ENCODE peak calls at places on chromosomes 12 and 14, in eight cellular contexts. X is dorsolateral prefrontal cortex, G is suprapubic skin, I is heart right ventricle, V is upper lobe of right lung, F is sigmoid colon, U is HL-60, H is SK-N-SH. P is an unnamed sample.

GRCh38 chr12:10082057-10082874 is 16.5 kb downstream of the CLEC1A start:
- DNase-seq in H (no peak), F (no peak), G (no peak), X (no peak), U (peak; percentile 73), V (no peak), I (no peak), P (no peak)

GRCh38 chr12:24363177-24363754 is 413.8 kb upstream of the SOX5 start:
- DNase-seq in X (no peak), V (no peak), I (peak; percentile 15), H (peak; percentile 34), U (no peak), F (no peak), G (no peak), P (no peak)

GRCh38 chr12:2737656-2738241 is 57.0 kb upstream of the FKBP4 start:
- DNase-seq in V (no peak), H (no peak), G (no peak), U (no peak), I (no peak), X (no peak), F (no peak), P (no peak)

GRCh38 chr14:93369393-93370266 is 22.6 kb downstream of the COX8C start:
- DNase-seq in F (no peak), H (no peak), I (no peak), G (no peak), V (no peak), U (peak; percentile 86), X (no peak), P (no peak)

GRCh38 chr14:105525326-105525725 is 1.1 kb upstream of the TMEM121 start:
- DNase-seq in F (no peak), I (no peak), H (no peak), U (no peak), V (peak; percentile 40), G (no peak), X (no peak), P (no peak)

GRCh38 chr12:103198499-103198898 is 241.0 kb downstream of the ASCL1 start:
- DNase-seq in G (no peak), F (no peak), X (no peak), I (no peak), V (no peak), U (no peak), H (no peak), P (no peak)

GRCh38 chr14:32370720-32371119 is 41.6 kb downstream of the AKAP6 start:
- DNase-seq in G (no peak), I (no peak), F (no peak), H (no peak), V (no peak), U (no peak), X (no peak), P (no peak)

GRCh38 chr14:62670526-62670925 is 374.7 kb downstream of the KCNH5 start:
- DNase-seq in V (no peak), G (no peak), I (no peak), X (no peak), H (no peak), U (no peak), F (no peak), P (no peak)

GRCh38 chr14:102126807-102127455 is 12.8 kb upstream of the WDR20 start:
- DNase-seq in X (no peak), G (no peak), U (no peak), V (no peak), F (no peak), I (no peak), H (no peak), P (no peak)
- TF ChIP-seq CTCF in X (no peak), G (no peak), U (no peak), V (no peak), F (no peak), I (no peak), H (no peak), P (no peak)

GRCh38 chr14:59816931-59817330 is 53.6 kb downstream of the RTN1 start:
- DNase-seq in U (no peak), V (no peak), G (no peak), I (no peak), F (no peak), H (no peak), X (no peak), P (no peak)
- H3K4me3 ChIP-seq in U (no peak overlapping the region), V (no peak overlapping the region), G (no peak overlapping the region), I (no peak overlapping the region), F (no peak overlapping the region), H (no peak overlapping the region), X (no peak overlapping the region), P (no peak overlapping the region)

GRCh38 chr14:90626550-90626949 is 189.7 kb downstream of the TTC7B start:
- DNase-seq in H (no peak), F (peak; percentile 94), X (no peak), U (no peak), I (no peak), V (no peak), G (no peak), P (no peak)

GRCh38 chr14:90629471-90629870 is 186.8 kb downstream of the TTC7B start:
- DNase-seq in F (no peak), H (no peak), U (no peak), G (no peak), X (no peak), V (peak; percentile 74), I (no peak), P (no peak)

GRCh38 chr14:90625445-90625844 is 190.8 kb downstream of the TTC7B start:
- DNase-seq in V (no peak), X (no peak), I (no peak), U (no peak), G (no peak), H (no peak), F (no peak), P (no peak)

GRCh38 chr14:90628825-90629224 is 187.4 kb downstream of the TTC7B start:
- DNase-seq in U (no peak), H (no peak), G (no peak), I (peak; percentile 54), V (no peak), F (peak; percentile 76), X (no peak), P (no peak)

DNA sequence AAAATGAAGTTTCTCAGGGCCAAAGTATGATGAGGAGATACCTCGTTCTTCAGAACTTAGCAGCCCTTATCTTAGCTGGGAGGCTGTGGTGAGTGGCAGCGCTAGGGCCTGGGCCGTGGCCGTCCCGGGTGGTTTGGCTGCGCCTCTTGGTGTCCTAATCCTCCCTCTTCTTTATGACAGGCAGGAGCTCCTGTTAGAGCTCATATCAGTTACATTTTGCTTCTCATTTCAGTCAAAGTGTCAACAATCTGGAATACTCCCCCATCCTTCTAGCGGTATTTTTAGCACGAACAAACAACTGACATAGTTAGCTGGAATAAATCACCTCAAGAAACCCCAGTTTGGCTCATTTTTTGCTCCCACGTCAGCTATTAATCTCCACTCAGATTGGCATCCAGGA is 188.8 kb downstream of the TTC7B start:
- DNase-seq in U (no peak), F (no peak), G (no peak), X (no peak), H (no peak), I (peak; percentile 37), V (no peak), P (no peak)
- H3K27ac ChIP-seq in U (no peak overlapping the region), F (peak overlapping the region; percentile 71), G (no peak overlapping the region), X (peak overlapping the region; percentile 14), H (no peak overlapping the region), I (peak overlapping the region; percentile 49), V (no peak overlapping the region), P (peak overlapping the region; percentile 18)

GRCh38 chr14:99534863-99535262 is 53.7 kb downstream of the CCNK start:
- DNase-seq in H (no peak), G (no peak), X (peak; percentile 67), U (no peak), F (peak; percentile 90), I (peak; percentile 53), V (no peak), P (no peak)
- TF ChIP-seq CTCF in H (no peak), G (no peak), X (no peak), U (no peak), F (no peak), I (no peak), V (no peak), P (no peak)

P was measured in coronary artery.